ENCODE peak calls at places on chromosomes 7 and 10, in six cellular contexts. One of them, this sample, is unnamed.

GRCh38 chr7:117113871-117114270 is 160.6 kb downstream of the ST7 start:
- DNase-seq in mammary epithelial cell: no peak
- DNase-seq in GM20000: no peak
- DNase-seq in uterus: no peak
- DNase-seq in spleen: no peak
- DNase-seq in NCI-H774: no peak
- DNase-seq in this sample: no peak

GRCh38 chr7:57867884-57868701 is 418.1 kb downstream of the ZNF716 start:
- DNase-seq in mammary epithelial cell: peak
- DNase-seq in GM20000: peak
- DNase-seq in uterus: no peak
- DNase-seq in spleen: peak
- DNase-seq in NCI-H774: no peak
- DNase-seq in this sample: peak

GRCh38 chr7:139691253-139691781 is 86.5 kb downstream of the HIPK2 start:
- DNase-seq in mammary epithelial cell: no peak
- DNase-seq in GM20000: no peak
- DNase-seq in uterus: no peak
- DNase-seq in spleen: no peak
- DNase-seq in NCI-H774: no peak
- DNase-seq in this sample: peak

GRCh38 chr10:51092402-51092801 is 18.1 kb downstream of the PRKG1 start:
- DNase-seq in mammary epithelial cell: no peak
- DNase-seq in GM20000: no peak
- DNase-seq in uterus: peak
- DNase-seq in spleen: no peak
- DNase-seq in NCI-H774: no peak
- DNase-seq in this sample: peak

GRCh38 chr10:26962835-26963234 is 102.1 kb upstream of the ABI1 start:
- DNase-seq in mammary epithelial cell: no peak
- DNase-seq in GM20000: no peak
- DNase-seq in uterus: no peak
- DNase-seq in spleen: no peak
- DNase-seq in NCI-H774: no peak
- DNase-seq in this sample: no peak

GRCh38 chr10:125102216-125102615 is 58.1 kb downstream of the CTBP2 start:
- DNase-seq in mammary epithelial cell: peak
- DNase-seq in GM20000: no peak
- DNase-seq in uterus: peak
- DNase-seq in spleen: peak
- DNase-seq in NCI-H774: no peak
- DNase-seq in this sample: no peak

GRCh38 chr7:30937426-30937825 is 25.8 kb downstream of the AQP1 start:
- DNase-seq in mammary epithelial cell: peak
- DNase-seq in GM20000: no peak
- DNase-seq in uterus: no peak
- DNase-seq in spleen: no peak
- DNase-seq in NCI-H774: no peak
- DNase-seq in this sample: no peak

GRCh38 chr10:103265712-103266329 is 11.1 kb upstream of the INA start:
- DNase-seq in mammary epithelial cell: peak
- DNase-seq in GM20000: peak
- DNase-seq in uterus: peak
- DNase-seq in spleen: no peak
- DNase-seq in NCI-H774: no peak
- DNase-seq in this sample: peak

GRCh38 chr10:96275685-96276418 is 4.5 kb upstream of the BLNK start:
- DNase-seq in mammary epithelial cell: no peak
- DNase-seq in GM20000: no peak
- DNase-seq in uterus: no peak
- DNase-seq in spleen: no peak
- DNase-seq in NCI-H774: no peak
- DNase-seq in this sample: peak

GRCh38 chr10:72808001-72808400 is 85.5 kb upstream of the OIT3 start:
- DNase-seq in mammary epithelial cell: no peak
- DNase-seq in GM20000: no peak
- DNase-seq in uterus: no peak
- DNase-seq in spleen: no peak
- DNase-seq in NCI-H774: peak
- DNase-seq in this sample: no peak

GRCh38 chr10:82759050-82759449 is 884.1 kb downstream of the NRG3 start:
- DNase-seq in mammary epithelial cell: no peak
- DNase-seq in GM20000: no peak
- DNase-seq in uterus: no peak
- DNase-seq in spleen: no peak
- DNase-seq in NCI-H774: no peak
- DNase-seq in this sample: no peak

This sample was measured in adrenal gland.